ENCODE peak calls at places on chromosomes 2 and 18, in six cellular contexts. Q is foreskin fibroblast; G is BJ; W is RPMI7951; D is stimulated activated CD4-positive, alpha-beta T cell treated with anti-CD3 and anti-CD28 coated beads, Interleukin-4, amount 100 ng/mL, for 48 hours; J is activated gamma-delta T cell treated with Interleukin-2 at 50 U/mL for 16 hours. C is an unnamed sample.

GRCh38 chr2:109680523-109681297 is 66.5 kb downstream of the SOWAHC start:
- DNase-seq in J (no peak), Q (no peak), G (no peak), D (no peak), W (no peak), C (no peak)

GRCh38 chr2:165440367-165440766 is 29.1 kb upstream of the CSRNP3 start:
- DNase-seq in Q (peak; percentile 94), D (no peak), J (no peak), W (peak; percentile 15), G (peak; percentile 73), C (peak; percentile 41)

GRCh38 chr2:232321817-232322559 is 56.6 kb upstream of the ALPP start:
- DNase-seq in D (no peak), Q (no peak), G (no peak), J (no peak), W (no peak), C (no peak)

GRCh38 chr2:148813603-148814065 is 61.4 kb upstream of the KIF5C start:
- DNase-seq in D (peak; percentile 73), Q (no peak), G (no peak), J (peak; percentile 26), W (no peak), C (no peak)

GRCh38 chr2:47402555-47402804 is 476 bp upstream of the MSH2 start:
- DNase-seq in W (peak; percentile 37), Q (peak; percentile 51), D (no peak), J (no peak), G (peak; percentile 4), C (no peak)

GRCh38 chr2:24313744-24314632 is 46.3 kb downstream of the ITSN2 start:
- DNase-seq in D (no peak), J (no peak), W (no peak), Q (peak; percentile 54), G (no peak), C (no peak)

GRCh38 chr2:240238786-240239185 is 98.3 kb upstream of the OTOS start:
- DNase-seq in G (no peak), W (no peak), J (no peak), D (no peak), Q (no peak), C (no peak)

GRCh38 chr2:241563571-241563980 is 5.0 kb downstream of the BOK start:
- DNase-seq in D (no peak), W (no peak), J (no peak), G (no peak), Q (no peak), C (no peak)

GRCh38 chr2:168169097-168169745 is 78.2 kb downstream of the STK39 start:
- DNase-seq in D (no peak), G (no peak), Q (peak; percentile 69), J (no peak), W (no peak), C (no peak)

GRCh38 chr2:226001716-226002115 is 602.2 kb downstream of the NYAP2 start:
- DNase-seq in Q (peak; percentile 53), G (no peak), D (no peak), W (peak; percentile 24), J (no peak), C (no peak)

GRCh38 chr2:74532222-74532621 is 2.5 kb downstream of the HTRA2 start:
- DNase-seq in Q (peak; percentile 74), G (no peak), D (no peak), J (no peak), W (peak; percentile 66), C (peak; percentile 76)

GRCh38 chr2:239158641-239159475 is 242.0 kb downstream of the HDAC4 start:
- DNase-seq in J (no peak), G (no peak), Q (no peak), W (no peak), D (no peak), C (no peak)

GRCh38 chr2:233481368-233482142 is 85.0 kb downstream of the USP40 start:
- DNase-seq in W (no peak), Q (no peak), G (no peak), J (no peak), D (no peak), C (no peak)

GRCh38 chr2:168545439-168546082 is 89.5 kb downstream of the CERS6 start:
- DNase-seq in D (no peak), J (no peak), Q (peak; percentile 92), G (no peak), W (peak; percentile 85), C (no peak)

GRCh38 chr2:101858910-101859309 is 132.8 kb upstream of the IL1R2 start:
- DNase-seq in G (no peak), Q (no peak), J (no peak), D (no peak), W (no peak), C (no peak)

GRCh38 chr2:239869272-239870155 is 155.6 kb downstream of the NDUFA10 start:
- DNase-seq in W (no peak), G (no peak), J (no peak), D (no peak), Q (no peak), C (no peak)

GRCh38 chr18:73717570-73717969 is 430.1 kb downstream of the FBXO15 start:
- DNase-seq in J (no peak), Q (peak; percentile 53), G (peak; percentile 33), D (no peak), W (peak; percentile 59), C (no peak)

GRCh38 chr2:175837046-175837445 is 165.0 kb downstream of the LNPK start:
- DNase-seq in Q (peak; percentile 95), G (peak; percentile 65), W (peak; percentile 48), J (no peak), D (no peak), C (no peak)

GRCh38 chr2:158761626-158762025 is 33.5 kb upstream of the DAPL1 start:
- DNase-seq in Q (peak; percentile 63), D (no peak), G (no peak), J (no peak), W (no peak), C (no peak)

GRCh38 chr2:230067990-230068657 is 600 bp downstream of the SLC16A14 start:
- DNase-seq in J (peak; percentile 10), W (peak; percentile 37), Q (peak; percentile 68), G (no peak), D (peak; percentile 42), C (no peak)

GRCh38 chr18:63234432-63234831 is 85.1 kb downstream of the BCL2 start:
- DNase-seq in Q (no peak), D (no peak), W (no peak), G (no peak), J (no peak), C (no peak)

GRCh38 chr18:59814872-59815271 is 84.9 kb upstream of the PMAIP1 start:
- DNase-seq in W (peak; percentile 81), Q (peak; percentile 92), J (no peak), G (peak; percentile 69), D (no peak), C (no peak)

GRCh38 chr2:19358242-19359020 is at the start of gene OSR1:
- DNase-seq in D (no peak), J (no peak), G (no peak), Q (peak; percentile 94), W (peak; percentile 62), C (no peak)

GRCh38 chr18:58310517-58310916 is 266.5 kb downstream of the NEDD4L start:
- DNase-seq in D (no peak), W (no peak), J (no peak), Q (peak; percentile 33), G (no peak), C (no peak)

GRCh38 chr18:6328624-6329016 is 86.1 kb downstream of the L3MBTL4 start:
- DNase-seq in W (no peak), J (no peak), G (no peak), Q (no peak), D (no peak), C (no peak)

GRCh38 chr2:216012133-216012829 is 1.1 kb downstream of the MREG start:
- DNase-seq in Q (peak; percentile 47), J (no peak), D (no peak), G (no peak), W (peak; percentile 53), C (peak; percentile 82)

GRCh38 chr2:96138146-96139145 is at the start of gene ASTL:
- DNase-seq in Q (peak; percentile 55), G (no peak), J (peak; percentile 68), D (no peak), W (no peak), C (peak; percentile 55)

GRCh38 chr2:146870691-146871090 is 974.1 kb upstream of the ACVR2A start:
- DNase-seq in D (no peak), G (no peak), Q (peak; percentile 11), J (no peak), W (no peak), C (no peak)

GRCh38 chr2:119408221-119408619 is 23.4 kb upstream of the TMEM37 start:
- DNase-seq in W (no peak), Q (no peak), J (no peak), G (no peak), D (no peak), C (no peak)